ENCODE peak calls at places on chromosome 1, in ten cellular contexts. One of them, this sample, is unnamed.

GRCh38 chr1:15994590-15995351 is 9.3 kb upstream of the SRARP start:
- DNase-seq in colonic mucosa: peak; percentile 62
- DNase-seq in Panc1: no peak
- DNase-seq in mammary epithelial cell: peak; percentile 40
- DNase-seq in sigmoid colon: peak; percentile 84
- DNase-seq in A549: peak; percentile 58
- DNase-seq in ovary: peak; percentile 67
- DNase-seq in left lung: peak; percentile 56
- DNase-seq in heart left ventricle: peak; percentile 65
- DNase-seq in endothelial cell of umbilical vein: peak; percentile 71
- DNase-seq in this sample: peak; percentile 83

GRCh38 chr1:46719689-46720088 is 775 bp upstream of the EFCAB14 start:
- DNase-seq in Panc1: no peak
- DNase-seq in endothelial cell of umbilical vein: peak; percentile 40
- DNase-seq in colonic mucosa: peak; percentile 80
- DNase-seq in mammary epithelial cell: peak; percentile 20
- DNase-seq in heart left ventricle: no peak
- DNase-seq in A549: no peak
- DNase-seq in sigmoid colon: no peak
- DNase-seq in ovary: no peak
- DNase-seq in left lung: peak; percentile 39
- DNase-seq in this sample: no peak

GRCh38 chr1:109595540-109595939 is 23.9 kb downstream of the GNAT2 start:
- DNase-seq in sigmoid colon: no peak
- DNase-seq in left lung: no peak
- DNase-seq in endothelial cell of umbilical vein: peak; percentile 61
- DNase-seq in mammary epithelial cell: peak; percentile 32
- DNase-seq in ovary: no peak
- DNase-seq in heart left ventricle: no peak
- DNase-seq in colonic mucosa: no peak
- DNase-seq in A549: no peak
- DNase-seq in Panc1: no peak
- DNase-seq in this sample: no peak

GRCh38 chr1:65421341-65422174 is 1.1 kb downstream of the LEPR start:
- DNase-seq in mammary epithelial cell: no peak
- DNase-seq in heart left ventricle: no peak
- DNase-seq in A549: no peak
- DNase-seq in colonic mucosa: no peak
- DNase-seq in left lung: no peak
- DNase-seq in ovary: no peak
- DNase-seq in Panc1: no peak
- DNase-seq in endothelial cell of umbilical vein: peak; percentile 93
- DNase-seq in sigmoid colon: no peak
- DNase-seq in this sample: no peak

GRCh38 chr1:169849346-169850022 is 44.2 kb downstream of the SCYL3 start:
- DNase-seq in endothelial cell of umbilical vein: no peak
- DNase-seq in Panc1: no peak
- DNase-seq in heart left ventricle: no peak
- DNase-seq in mammary epithelial cell: no peak
- DNase-seq in sigmoid colon: no peak
- DNase-seq in ovary: no peak
- DNase-seq in left lung: no peak
- DNase-seq in A549: no peak
- DNase-seq in colonic mucosa: no peak
- DNase-seq in this sample: no peak

GRCh38 chr1:214566158-214567104 is 15.0 kb upstream of the PTPN14 start:
- DNase-seq in ovary: no peak
- DNase-seq in endothelial cell of umbilical vein: peak; percentile 67
- DNase-seq in colonic mucosa: no peak
- DNase-seq in Panc1: no peak
- DNase-seq in A549: peak; percentile 66
- DNase-seq in left lung: no peak
- DNase-seq in sigmoid colon: no peak
- DNase-seq in heart left ventricle: peak; percentile 31
- DNase-seq in mammary epithelial cell: peak; percentile 82
- DNase-seq in this sample: no peak

GRCh38 chr1:8571200-8571984 is 246.0 kb downstream of the RERE start:
- DNase-seq in left lung: no peak
- DNase-seq in mammary epithelial cell: peak; percentile 24
- DNase-seq in sigmoid colon: no peak
- DNase-seq in heart left ventricle: no peak
- DNase-seq in ovary: peak; percentile 48
- DNase-seq in A549: peak; percentile 20
- DNase-seq in colonic mucosa: no peak
- DNase-seq in endothelial cell of umbilical vein: peak; percentile 94
- DNase-seq in Panc1: no peak
- DNase-seq in this sample: no peak

GRCh38 chr1:115764541-115764940 is 4.0 kb downstream of the CASQ2 start:
- DNase-seq in left lung: no peak
- DNase-seq in colonic mucosa: peak; percentile 28
- DNase-seq in sigmoid colon: no peak
- DNase-seq in mammary epithelial cell: peak; percentile 42
- DNase-seq in endothelial cell of umbilical vein: peak; percentile 20
- DNase-seq in Panc1: no peak
- DNase-seq in ovary: no peak
- DNase-seq in heart left ventricle: no peak
- DNase-seq in A549: peak; percentile 24
- DNase-seq in this sample: no peak

GRCh38 chr1:203351037-203351625 is at the start of gene FMOD:
- DNase-seq in endothelial cell of umbilical vein: no peak
- DNase-seq in left lung: peak; percentile 43
- DNase-seq in sigmoid colon: peak; percentile 93
- DNase-seq in ovary: peak; percentile 89
- DNase-seq in Panc1: no peak
- DNase-seq in A549: no peak
- DNase-seq in heart left ventricle: no peak
- DNase-seq in colonic mucosa: peak; percentile 66
- DNase-seq in mammary epithelial cell: no peak
- DNase-seq in this sample: no peak

GRCh38 chr1:56867491-56867890 is 12.9 kb downstream of the C8A start:
- DNase-seq in ovary: no peak
- DNase-seq in sigmoid colon: no peak
- DNase-seq in endothelial cell of umbilical vein: no peak
- DNase-seq in mammary epithelial cell: no peak
- DNase-seq in heart left ventricle: no peak
- DNase-seq in left lung: no peak
- DNase-seq in A549: no peak
- DNase-seq in colonic mucosa: no peak
- DNase-seq in Panc1: no peak
- DNase-seq in this sample: no peak

GRCh38 chr1:18714404-18715175 is 83.9 kb downstream of the PAX7 start:
- DNase-seq in heart left ventricle: no peak
- DNase-seq in mammary epithelial cell: no peak
- DNase-seq in A549: no peak
- DNase-seq in colonic mucosa: no peak
- DNase-seq in endothelial cell of umbilical vein: no peak
- DNase-seq in Panc1: no peak
- DNase-seq in sigmoid colon: no peak
- DNase-seq in ovary: no peak
- DNase-seq in left lung: no peak
- DNase-seq in this sample: no peak

GRCh38 chr1:231626535-231626950 is at the start of gene DISC1:
- DNase-seq in mammary epithelial cell: peak; percentile 73
- DNase-seq in colonic mucosa: peak; percentile 86
- DNase-seq in Panc1: no peak
- DNase-seq in heart left ventricle: peak; percentile 91
- DNase-seq in ovary: peak; percentile 89
- DNase-seq in left lung: peak; percentile 89
- DNase-seq in A549: peak; percentile 79
- DNase-seq in endothelial cell of umbilical vein: peak; percentile 97
- DNase-seq in sigmoid colon: peak; percentile 93
- DNase-seq in this sample: peak; percentile 89

GRCh38 chr1:43282220-43283195 is 2.9 kb downstream of the C1orf210 start:
- DNase-seq in A549: no peak
- DNase-seq in left lung: no peak
- DNase-seq in heart left ventricle: no peak
- DNase-seq in mammary epithelial cell: no peak
- DNase-seq in ovary: no peak
- DNase-seq in sigmoid colon: peak; percentile 55
- DNase-seq in Panc1: no peak
- DNase-seq in colonic mucosa: no peak
- DNase-seq in endothelial cell of umbilical vein: no peak
- DNase-seq in this sample: peak; percentile 66

DNA sequence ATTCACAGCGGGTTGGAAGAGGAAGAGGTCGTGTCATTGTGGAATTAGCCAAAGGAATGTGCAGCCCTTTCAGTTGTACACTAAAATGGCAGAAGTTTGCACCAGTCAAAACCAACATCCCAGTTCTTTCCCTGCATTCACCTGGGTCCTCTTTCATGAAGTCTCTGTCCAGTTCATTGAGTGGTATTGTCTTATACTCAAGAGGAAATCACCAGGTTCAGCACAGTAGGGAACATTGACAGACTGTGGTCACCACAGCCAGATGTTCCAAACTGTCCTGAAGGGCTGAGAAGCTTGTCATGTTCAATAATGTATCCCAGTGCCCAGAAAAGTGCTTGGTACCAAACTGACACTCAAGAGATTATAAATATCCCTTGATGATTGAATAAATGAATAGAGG is 131.6 kb downstream of the GLUL start:
- DNase-seq in colonic mucosa: no peak
- DNase-seq in ovary: no peak
- DNase-seq in left lung: no peak
- DNase-seq in Panc1: no peak
- DNase-seq in heart left ventricle: no peak
- DNase-seq in A549: no peak
- DNase-seq in mammary epithelial cell: no peak
- DNase-seq in endothelial cell of umbilical vein: no peak
- DNase-seq in sigmoid colon: no peak
- DNase-seq in this sample: no peak
- H3K4me1 ChIP-seq in colonic mucosa: no peaks in the 10 kb centered on the region
- H3K4me1 ChIP-seq in ovary: peaks cover 4% of the 10 kb centered on the region
- H3K4me1 ChIP-seq in left lung: peaks cover 24% of the 10 kb centered on the region
- H3K4me1 ChIP-seq in Panc1: no peaks in the 10 kb centered on the region
- H3K4me1 ChIP-seq in heart left ventricle: peaks cover 40% of the 10 kb centered on the region
- H3K4me1 ChIP-seq in A549: no peaks in the 10 kb centered on the region
- H3K4me1 ChIP-seq in mammary epithelial cell: peaks cover 12% of the 10 kb centered on the region
- H3K4me1 ChIP-seq in endothelial cell of umbilical vein: no peaks in the 10 kb centered on the region
- H3K4me1 ChIP-seq in sigmoid colon: no peaks in the 10 kb centered on the region
- H3K4me1 ChIP-seq in this sample: peaks cover 11% of the 10 kb centered on the region

GRCh38 chr1:36696261-36696940 is 213.7 kb upstream of the CSF3R start:
- DNase-seq in endothelial cell of umbilical vein: no peak
- DNase-seq in left lung: no peak
- DNase-seq in colonic mucosa: no peak
- DNase-seq in A549: no peak
- DNase-seq in ovary: no peak
- DNase-seq in heart left ventricle: no peak
- DNase-seq in mammary epithelial cell: no peak
- DNase-seq in sigmoid colon: no peak
- DNase-seq in Panc1: no peak
- DNase-seq in this sample: no peak

GRCh38 chr1:36693116-36693515 is 210.4 kb upstream of the CSF3R start:
- DNase-seq in sigmoid colon: no peak
- DNase-seq in mammary epithelial cell: no peak
- DNase-seq in A549: no peak
- DNase-seq in left lung: no peak
- DNase-seq in endothelial cell of umbilical vein: no peak
- DNase-seq in heart left ventricle: no peak
- DNase-seq in Panc1: no peak
- DNase-seq in colonic mucosa: no peak
- DNase-seq in ovary: no peak
- DNase-seq in this sample: no peak

GRCh38 chr1:36691374-36691773 is 208.7 kb upstream of the CSF3R start:
- DNase-seq in endothelial cell of umbilical vein: no peak
- DNase-seq in heart left ventricle: no peak
- DNase-seq in sigmoid colon: no peak
- DNase-seq in left lung: no peak
- DNase-seq in colonic mucosa: no peak
- DNase-seq in A549: no peak
- DNase-seq in ovary: no peak
- DNase-seq in mammary epithelial cell: peak; percentile 46
- DNase-seq in Panc1: no peak
- DNase-seq in this sample: no peak

GRCh38 chr1:36692465-36692864 is 209.8 kb upstream of the CSF3R start:
- DNase-seq in colonic mucosa: no peak
- DNase-seq in endothelial cell of umbilical vein: no peak
- DNase-seq in sigmoid colon: no peak
- DNase-seq in ovary: no peak
- DNase-seq in heart left ventricle: no peak
- DNase-seq in A549: no peak
- DNase-seq in left lung: no peak
- DNase-seq in mammary epithelial cell: no peak
- DNase-seq in Panc1: no peak
- DNase-seq in this sample: no peak

GRCh38 chr1:36693652-36694051 is 210.9 kb upstream of the CSF3R start:
- DNase-seq in heart left ventricle: no peak
- DNase-seq in left lung: no peak
- DNase-seq in mammary epithelial cell: no peak
- DNase-seq in Panc1: no peak
- DNase-seq in colonic mucosa: no peak
- DNase-seq in A549: no peak
- DNase-seq in ovary: no peak
- DNase-seq in endothelial cell of umbilical vein: no peak
- DNase-seq in sigmoid colon: no peak
- DNase-seq in this sample: no peak
- TF ChIP-seq CTCF in heart left ventricle: no peak
- TF ChIP-seq CTCF in left lung: no peak
- TF ChIP-seq CTCF in mammary epithelial cell: no peak
- TF ChIP-seq CTCF in Panc1: no peak
- TF ChIP-seq CTCF in colonic mucosa: no peak
- TF ChIP-seq CTCF in A549: no peak
- TF ChIP-seq CTCF in ovary: no peak
- TF ChIP-seq CTCF in endothelial cell of umbilical vein: no peak
- TF ChIP-seq CTCF in sigmoid colon: no peak
- TF ChIP-seq CTCF in this sample: no peak

DNA sequence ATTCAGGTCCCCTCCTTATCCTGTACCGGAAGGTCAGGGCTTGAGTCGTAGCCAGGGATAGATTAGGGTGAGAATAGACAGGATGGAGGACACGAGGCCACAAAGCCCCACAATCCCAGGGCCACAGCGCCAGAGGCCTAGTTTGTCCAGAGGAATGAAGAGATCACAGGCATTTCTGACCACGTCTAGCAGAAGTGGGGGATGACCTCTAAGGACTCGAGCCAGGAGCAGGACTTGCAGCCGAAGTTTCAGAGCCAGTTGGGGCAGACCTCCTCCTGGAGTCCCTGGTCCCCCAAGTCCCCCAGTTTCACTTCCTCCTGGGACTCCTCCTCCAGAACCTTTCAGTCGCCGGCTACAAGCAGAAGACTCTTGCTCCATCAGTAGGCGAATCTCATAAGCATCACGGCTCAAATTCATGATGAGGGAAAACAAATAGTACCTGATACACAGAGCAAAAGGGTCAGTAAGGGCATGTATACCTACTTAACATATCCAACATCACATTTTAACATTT is 2.3 kb upstream of the ITGA10 start:
- DNase-seq in A549: no peak
- DNase-seq in heart left ventricle: no peak
- DNase-seq in Panc1: no peak
- DNase-seq in colonic mucosa: no peak
- DNase-seq in endothelial cell of umbilical vein: no peak
- DNase-seq in ovary: no peak
- DNase-seq in mammary epithelial cell: no peak
- DNase-seq in sigmoid colon: no peak
- DNase-seq in left lung: no peak
- DNase-seq in this sample: peak; percentile 52
- H3K4me3 ChIP-seq in A549: no peak overlapping the region
- H3K4me3 ChIP-seq in heart left ventricle: no peak overlapping the region
- H3K4me3 ChIP-seq in Panc1: no peak overlapping the region
- H3K4me3 ChIP-seq in colonic mucosa: no peak overlapping the region
- H3K4me3 ChIP-seq in endothelial cell of umbilical vein: no peak overlapping the region
- H3K4me3 ChIP-seq in ovary: no peak overlapping the region
- H3K4me3 ChIP-seq in mammary epithelial cell: no peak overlapping the region
- H3K4me3 ChIP-seq in sigmoid colon: no peak overlapping the region
- H3K4me3 ChIP-seq in left lung: no peak overlapping the region
- H3K4me3 ChIP-seq in this sample: no peak overlapping the region

GRCh38 chr1:54340876-54341275 is 65.3 kb downstream of the SSBP3 start:
- DNase-seq in left lung: no peak
- DNase-seq in heart left ventricle: no peak
- DNase-seq in colonic mucosa: no peak
- DNase-seq in A549: no peak
- DNase-seq in mammary epithelial cell: no peak
- DNase-seq in sigmoid colon: no peak
- DNase-seq in endothelial cell of umbilical vein: no peak
- DNase-seq in ovary: no peak
- DNase-seq in Panc1: no peak
- DNase-seq in this sample: no peak
- H3K4me1 ChIP-seq in left lung: peaks cover 21% of the 10 kb centered on the region
- H3K4me1 ChIP-seq in heart left ventricle: peaks cover 66% of the 10 kb centered on the region
- H3K4me1 ChIP-seq in colonic mucosa: peaks cover 16% of the 10 kb centered on the region
- H3K4me1 ChIP-seq in A549: no peaks in the 10 kb centered on the region
- H3K4me1 ChIP-seq in mammary epithelial cell: peaks cover 6% of the 10 kb centered on the region
- H3K4me1 ChIP-seq in sigmoid colon: peaks cover 59% of the 10 kb centered on the region
- H3K4me1 ChIP-seq in endothelial cell of umbilical vein: peaks cover 16% of the 10 kb centered on the region
- H3K4me1 ChIP-seq in ovary: peaks cover 42% of the 10 kb centered on the region
- H3K4me1 ChIP-seq in Panc1: no peaks in the 10 kb centered on the region
- H3K4me1 ChIP-seq in this sample: peaks cover 10% of the 10 kb centered on the region